ENCODE peak calls at places on chromosomes 12 and 14, in five cellular contexts. P, Q, H, A and W are unnamed samples.

GRCh38 chr12:99711246-99711645 is 63.7 kb downstream of the GARIN6 start:
- DNase-seq in A (no peak), Q (no peak), H (no peak), P (no peak), W (no peak)

GRCh38 chr12:13371367-13371766 is 174.8 kb downstream of the EMP1 start:
- DNase-seq in A (no peak), Q (no peak), P (no peak), H (no peak), W (no peak)

GRCh38 chr12:93966516-93967133 is 181.8 kb upstream of the PLXNC1 start:
- DNase-seq in P (no peak), Q (no peak), A (no peak), H (no peak), W (no peak)

GRCh38 chr14:35339761-35340406 is 47.7 kb downstream of the PSMA6 start:
- DNase-seq in P (no peak), H (no peak), Q (no peak), A (no peak), W (no peak)

GRCh38 chr12:57343703-57344378 is 87.0 kb downstream of the R3HDM2 start:
- DNase-seq in P (no peak), Q (no peak), A (no peak), H (no peak), W (no peak)

GRCh38 chr12:109764123-109764522 is 50.5 kb downstream of the FAM222A start:
- DNase-seq in A (no peak), P (no peak), Q (no peak), H (no peak), W (no peak)

GRCh38 chr12:112938751-112939150 is 477 bp downstream of the OAS3 start:
- DNase-seq in A (no peak), H (no peak), P (no peak), Q (no peak), W (no peak)

GRCh38 chr12:8018666-8019581 is 13.6 kb upstream of the FOXJ2 start:
- DNase-seq in A (no peak), H (peak), P (peak), Q (peak), W (peak)

GRCh38 chr12:55688716-55689655 is 18.7 kb downstream of the ITGA7 start:
- DNase-seq in A (no peak), P (no peak), H (no peak), Q (no peak), W (no peak)

GRCh38 chr12:89481218-89481914 is 43.2 kb downstream of the GALNT4 start:
- DNase-seq in A (no peak), Q (no peak), H (no peak), P (no peak), W (no peak)

GRCh38 chr12:97464241-97465011 is 1.8 kb downstream of the RMST start:
- DNase-seq in A (no peak), Q (peak), H (no peak), P (no peak), W (peak)

GRCh38 chr12:46269429-46270241 is 792 bp upstream of the SLC38A1 start:
- DNase-seq in P (no peak), A (no peak), H (no peak), Q (no peak), W (peak)

GRCh38 chr12:20585055-20585625 is 110.0 kb upstream of the SLCO1C1 start:
- DNase-seq in P (no peak), Q (no peak), H (no peak), A (no peak), W (no peak)

GRCh38 chr12:124769166-124769530 is 94.5 kb downstream of the SCARB1 start:
- DNase-seq in A (no peak), H (no peak), Q (no peak), P (no peak), W (no peak)

GRCh38 chr12:122862872-122863701 is 27.8 kb downstream of the HIP1R start:
- DNase-seq in A (no peak), P (peak), H (no peak), Q (no peak), W (peak)

GRCh38 chr14:76581592-76581991 is 179.7 kb upstream of the VASH1 start:
- DNase-seq in H (no peak), Q (no peak), P (no peak), A (no peak), W (no peak)

GRCh38 chr14:89614009-89614691 is 197.1 kb upstream of the FOXN3 start:
- DNase-seq in Q (no peak), H (no peak), A (no peak), P (no peak), W (no peak)

GRCh38 chr12:21169878-21170472 is 39.0 kb downstream of the SLCO1B1 start:
- DNase-seq in P (peak), A (no peak), H (peak), Q (peak), W (peak)

GRCh38 chr12:98939350-98939749 is 294.3 kb downstream of the APAF1 start:
- DNase-seq in P (peak), Q (no peak), H (no peak), A (no peak), W (peak)

GRCh38 chr12:56336361-56337167 is 2.1 kb upstream of the IL23A start:
- DNase-seq in Q (no peak), P (no peak), H (peak), A (peak), W (no peak)

GRCh38 chr12:22700126-22700525 is 75.2 kb downstream of the ETNK1 start:
- DNase-seq in P (no peak), H (peak), A (no peak), Q (no peak), W (no peak)

GRCh38 chr12:64080319-64081008 is 141.6 kb downstream of the KICS2 start:
- DNase-seq in Q (no peak), H (no peak), A (no peak), P (no peak), W (no peak)
- TF ChIP-seq ATF2 in Q (no peak), H (no peak), A (no peak), P (no peak), W (no peak)

DNA sequence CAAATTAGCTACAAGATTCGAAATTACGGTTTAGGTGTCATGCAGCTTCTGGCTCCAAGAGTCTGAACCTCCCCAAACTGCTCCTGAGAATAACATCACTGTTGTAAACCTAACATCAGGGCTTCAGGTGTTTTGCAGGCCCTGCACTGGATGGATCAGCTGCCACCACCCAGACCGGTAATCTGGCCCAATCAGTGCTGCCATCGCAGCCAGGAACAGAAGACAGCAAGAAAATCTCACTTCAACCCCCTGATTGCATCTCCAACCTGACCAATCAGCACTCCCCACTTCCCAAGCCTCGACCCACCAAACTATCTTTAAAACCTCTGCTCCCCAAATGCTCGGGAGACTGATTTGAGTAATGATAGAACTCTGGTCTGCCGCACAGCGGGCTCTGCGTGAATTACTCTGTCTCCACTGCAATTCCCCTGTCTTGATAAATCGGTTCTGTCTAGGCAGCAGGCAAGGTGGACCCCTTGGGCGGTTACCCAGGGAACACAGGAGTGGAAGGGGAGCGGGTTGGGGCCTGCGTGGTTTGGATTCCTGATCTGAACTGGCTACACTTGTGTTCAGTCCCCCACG is 268.5 kb upstream of the SFSWAP start:
- DNase-seq in H (no peak), P (no peak), Q (no peak), A (no peak), W (no peak)
- TF ChIP-seq ATF2 in H (no peak), P (no peak), Q (no peak), A (no peak), W (no peak)

GRCh38 chr14:72332054-72332453 is 399.8 kb downstream of the RGS6 start:
- DNase-seq in A (no peak), H (no peak), P (no peak), Q (no peak), W (no peak)
- TF ChIP-seq ATF2 in A (no peak), H (no peak), P (no peak), Q (no peak), W (no peak)

GRCh38 chr14:61247935-61248334 is 33.2 kb downstream of the TMEM30B start:
- DNase-seq in H (no peak), P (no peak), A (no peak), Q (no peak), W (no peak)
- TF ChIP-seq ATF2 in H (no peak), P (no peak), A (no peak), Q (no peak), W (no peak)

GRCh38 chr14:67483599-67484270 is 4.8 kb downstream of the TMEM229B start:
- DNase-seq in Q (no peak), P (no peak), A (no peak), H (no peak), W (no peak)

GRCh38 chr14:67486890-67487289 is 1.6 kb downstream of the TMEM229B start:
- DNase-seq in H (no peak), P (no peak), Q (no peak), A (no peak), W (no peak)

GRCh38 chr14:67487937-67488893 is at the start of gene TMEM229B:
- DNase-seq in P (no peak), A (peak), H (no peak), Q (no peak), W (no peak)

GRCh38 chr14:67487332-67487731 is 1.2 kb downstream of the TMEM229B start:
- DNase-seq in Q (no peak), P (no peak), H (no peak), A (no peak), W (no peak)

GRCh38 chr14:67485501-67486095 is 2.9 kb downstream of the TMEM229B start:
- DNase-seq in Q (no peak), A (no peak), H (peak), P (no peak), W (no peak)
- TF ChIP-seq ATF2 in Q (no peak), A (no peak), H (no peak), P (no peak), W (no peak)

GRCh38 chr12:39319180-39319579 is 123.7 kb downstream of the KIF21A start:
- DNase-seq in H (no peak), P (no peak), Q (no peak), A (no peak), W (no peak)
- TF ChIP-seq ATF2 in H (no peak), P (no peak), Q (no peak), A (no peak), W (no peak)

GRCh38 chr12:67772276-67773169 is 124.0 kb downstream of the DYRK2 start:
- DNase-seq in Q (peak), P (no peak), H (no peak), A (no peak), W (peak)

GRCh38 chr12:67780580-67781084 is 132.1 kb downstream of the DYRK2 start:
- DNase-seq in A (no peak), H (no peak), P (no peak), Q (no peak), W (no peak)

GRCh38 chr12:67773896-67774295 is 125.4 kb downstream of the DYRK2 start:
- DNase-seq in A (no peak), Q (no peak), H (no peak), P (no peak), W (no peak)

GRCh38 chr12:67774983-67775587 is 126.5 kb downstream of the DYRK2 start:
- DNase-seq in P (no peak), Q (no peak), A (no peak), H (no peak), W (no peak)
- TF ChIP-seq ATF2 in P (no peak), Q (no peak), A (no peak), H (no peak), W (no peak)

GRCh38 chr14:53278602-53279506 is 125.7 kb upstream of the DDHD1 start:
- DNase-seq in Q (no peak), A (no peak), P (peak), H (no peak), W (no peak)

GRCh38 chr14:53273671-53274072 is 120.5 kb upstream of the DDHD1 start:
- DNase-seq in Q (no peak), P (peak), A (no peak), H (peak), W (no peak)
- TF ChIP-seq ATF2 in Q (no peak), P (no peak), A (no peak), H (no peak), W (no peak)

DNA sequence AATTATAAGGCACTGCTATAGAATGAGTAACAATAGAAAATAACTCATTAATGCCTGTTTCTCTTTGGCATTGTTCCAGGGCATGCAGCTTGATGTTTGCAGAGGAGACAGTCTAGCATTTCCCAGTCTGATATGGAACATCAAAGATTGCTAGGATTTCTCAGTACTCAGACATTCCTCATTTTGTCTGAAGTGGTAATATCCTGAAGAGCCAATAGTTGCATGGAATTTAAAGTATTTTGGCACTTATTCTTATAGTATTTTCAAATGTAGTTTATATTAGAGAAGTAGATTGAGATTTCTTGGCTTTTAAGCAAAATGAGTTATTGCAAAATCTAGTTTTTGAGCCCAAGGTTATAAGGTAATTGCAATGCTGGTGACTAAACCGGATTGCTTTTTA is 337.4 kb upstream of the E2F7 start:
- DNase-seq in H (no peak), A (no peak), P (no peak), Q (no peak), W (no peak)
- TF ChIP-seq ATF2 in H (no peak), A (no peak), P (no peak), Q (no peak), W (no peak)